ENCODE peak calls at places on chromosome 20, in six cellular contexts. One of them, this sample, is unnamed.

GRCh38 chr20:32112862-32113261 is 3.3 kb downstream of the TM9SF4 start:
- DNase-seq in heart right ventricle: no peak
- DNase-seq in CD8-positive, alpha-beta T cell: no peak
- DNase-seq in right lobe of liver: peak
- DNase-seq in suprapubic skin: peak
- DNase-seq in NB4: peak
- DNase-seq in this sample: no peak

GRCh38 chr20:63596423-63596822 is 22.4 kb upstream of the HELZ2 start:
- DNase-seq in heart right ventricle: no peak
- DNase-seq in CD8-positive, alpha-beta T cell: no peak
- DNase-seq in right lobe of liver: no peak
- DNase-seq in suprapubic skin: no peak
- DNase-seq in NB4: no peak
- DNase-seq in this sample: no peak

GRCh38 chr20:23163562-23163961 is 77.4 kb upstream of the CD93 start:
- DNase-seq in heart right ventricle: no peak
- DNase-seq in CD8-positive, alpha-beta T cell: no peak
- DNase-seq in right lobe of liver: no peak
- DNase-seq in suprapubic skin: no peak
- DNase-seq in NB4: no peak
- DNase-seq in this sample: no peak

GRCh38 chr20:56540415-56540814 is 7.4 kb downstream of the FAM209B start:
- DNase-seq in heart right ventricle: no peak
- DNase-seq in CD8-positive, alpha-beta T cell: no peak
- DNase-seq in right lobe of liver: no peak
- DNase-seq in suprapubic skin: no peak
- DNase-seq in NB4: peak
- DNase-seq in this sample: no peak

GRCh38 chr20:20207872-20208271 is 155.5 kb downstream of the CFAP61 start:
- DNase-seq in heart right ventricle: no peak
- DNase-seq in CD8-positive, alpha-beta T cell: peak
- DNase-seq in right lobe of liver: no peak
- DNase-seq in suprapubic skin: no peak
- DNase-seq in NB4: no peak
- DNase-seq in this sample: no peak

GRCh38 chr20:63682384-63683139 is 13.9 kb upstream of the TNFRSF6B start:
- DNase-seq in heart right ventricle: peak
- DNase-seq in CD8-positive, alpha-beta T cell: no peak
- DNase-seq in right lobe of liver: no peak
- DNase-seq in suprapubic skin: no peak
- DNase-seq in NB4: peak
- DNase-seq in this sample: no peak

GRCh38 chr20:23361108-23361650 is 803 bp upstream of the GZF1 start:
- DNase-seq in heart right ventricle: no peak
- DNase-seq in CD8-positive, alpha-beta T cell: no peak
- DNase-seq in right lobe of liver: no peak
- DNase-seq in suprapubic skin: no peak
- DNase-seq in NB4: no peak
- DNase-seq in this sample: no peak

GRCh38 chr20:30812739-30813411 is 444.6 kb upstream of the DEFB115 start:
- DNase-seq in heart right ventricle: no peak
- DNase-seq in CD8-positive, alpha-beta T cell: no peak
- DNase-seq in right lobe of liver: no peak
- DNase-seq in suprapubic skin: peak
- DNase-seq in NB4: no peak
- DNase-seq in this sample: no peak

GRCh38 chr20:55052464-55052863 is 577.1 kb downstream of the DOK5 start:
- DNase-seq in heart right ventricle: no peak
- DNase-seq in CD8-positive, alpha-beta T cell: no peak
- DNase-seq in right lobe of liver: no peak
- DNase-seq in suprapubic skin: no peak
- DNase-seq in NB4: no peak
- DNase-seq in this sample: no peak

GRCh38 chr20:31723282-31724078 is 812 bp upstream of the BCL2L1 start:
- DNase-seq in heart right ventricle: peak
- DNase-seq in CD8-positive, alpha-beta T cell: peak
- DNase-seq in right lobe of liver: peak
- DNase-seq in suprapubic skin: peak
- DNase-seq in NB4: peak
- DNase-seq in this sample: no peak

GRCh38 chr20:35742741-35743523 is 872 bp upstream of the RBM39 start:
- DNase-seq in heart right ventricle: no peak
- DNase-seq in CD8-positive, alpha-beta T cell: no peak
- DNase-seq in right lobe of liver: no peak
- DNase-seq in suprapubic skin: no peak
- DNase-seq in NB4: peak
- DNase-seq in this sample: no peak

GRCh38 chr20:8244637-8245036 is 112.6 kb downstream of the PLCB1 start:
- DNase-seq in heart right ventricle: peak
- DNase-seq in CD8-positive, alpha-beta T cell: no peak
- DNase-seq in right lobe of liver: no peak
- DNase-seq in suprapubic skin: no peak
- DNase-seq in NB4: no peak
- DNase-seq in this sample: no peak

GRCh38 chr20:45781391-45781931 is 10.2 kb downstream of the WFDC3 start:
- DNase-seq in heart right ventricle: no peak
- DNase-seq in CD8-positive, alpha-beta T cell: no peak
- DNase-seq in right lobe of liver: no peak
- DNase-seq in suprapubic skin: no peak
- DNase-seq in NB4: no peak
- DNase-seq in this sample: no peak

GRCh38 chr20:10665027-10665561 is 8.7 kb downstream of the JAG1 start:
- DNase-seq in heart right ventricle: no peak
- DNase-seq in CD8-positive, alpha-beta T cell: no peak
- DNase-seq in right lobe of liver: no peak
- DNase-seq in suprapubic skin: peak
- DNase-seq in NB4: no peak
- DNase-seq in this sample: no peak

GRCh38 chr20:32656827-32657226 is 16.9 kb downstream of the C20orf203 start:
- DNase-seq in heart right ventricle: no peak
- DNase-seq in CD8-positive, alpha-beta T cell: no peak
- DNase-seq in right lobe of liver: no peak
- DNase-seq in suprapubic skin: no peak
- DNase-seq in NB4: no peak
- DNase-seq in this sample: no peak

GRCh38 chr20:18666803-18667460 is 79.1 kb downstream of the DTD1 start:
- DNase-seq in heart right ventricle: no peak
- DNase-seq in CD8-positive, alpha-beta T cell: no peak
- DNase-seq in right lobe of liver: no peak
- DNase-seq in suprapubic skin: no peak
- DNase-seq in NB4: no peak
- DNase-seq in this sample: no peak

GRCh38 chr20:41004561-41005360 is 23.9 kb upstream of the TOP1 start:
- DNase-seq in heart right ventricle: no peak
- DNase-seq in CD8-positive, alpha-beta T cell: no peak
- DNase-seq in right lobe of liver: no peak
- DNase-seq in suprapubic skin: no peak
- DNase-seq in NB4: no peak
- DNase-seq in this sample: no peak

GRCh38 chr20:35005463-35005961 is 49.8 kb downstream of the MYH7B start:
- DNase-seq in heart right ventricle: no peak
- DNase-seq in CD8-positive, alpha-beta T cell: no peak
- DNase-seq in right lobe of liver: peak
- DNase-seq in suprapubic skin: no peak
- DNase-seq in NB4: no peak
- DNase-seq in this sample: no peak

GRCh38 chr20:32678948-32679347 is 5.2 kb upstream of the C20orf203 start:
- DNase-seq in heart right ventricle: peak
- DNase-seq in CD8-positive, alpha-beta T cell: no peak
- DNase-seq in right lobe of liver: peak
- DNase-seq in suprapubic skin: no peak
- DNase-seq in NB4: no peak
- DNase-seq in this sample: no peak

GRCh38 chr20:9514461-9515210 is at the start of gene LAMP5:
- DNase-seq in heart right ventricle: no peak
- DNase-seq in CD8-positive, alpha-beta T cell: no peak
- DNase-seq in right lobe of liver: no peak
- DNase-seq in suprapubic skin: no peak
- DNase-seq in NB4: peak
- DNase-seq in this sample: no peak

GRCh38 chr20:6756961-6757595 is 10.4 kb upstream of the BMP2 start:
- DNase-seq in heart right ventricle: no peak
- DNase-seq in CD8-positive, alpha-beta T cell: no peak
- DNase-seq in right lobe of liver: no peak
- DNase-seq in suprapubic skin: no peak
- DNase-seq in NB4: no peak
- DNase-seq in this sample: no peak

GRCh38 chr20:49880177-49880576 is 35.2 kb downstream of the SPATA2 start:
- DNase-seq in heart right ventricle: no peak
- DNase-seq in CD8-positive, alpha-beta T cell: no peak
- DNase-seq in right lobe of liver: no peak
- DNase-seq in suprapubic skin: no peak
- DNase-seq in NB4: no peak
- DNase-seq in this sample: no peak

GRCh38 chr20:9408422-9409300 is 105.7 kb upstream of the LAMP5 start:
- DNase-seq in heart right ventricle: no peak
- DNase-seq in CD8-positive, alpha-beta T cell: no peak
- DNase-seq in right lobe of liver: no peak
- DNase-seq in suprapubic skin: no peak
- DNase-seq in NB4: no peak
- DNase-seq in this sample: no peak

GRCh38 chr20:59828478-59829414 is 104.7 kb downstream of the SYCP2 start:
- DNase-seq in heart right ventricle: no peak
- DNase-seq in CD8-positive, alpha-beta T cell: no peak
- DNase-seq in right lobe of liver: no peak
- DNase-seq in suprapubic skin: no peak
- DNase-seq in NB4: no peak
- DNase-seq in this sample: peak

GRCh38 chr20:44010162-44010704 is 95.6 kb downstream of the TOX2 start:
- DNase-seq in heart right ventricle: no peak
- DNase-seq in CD8-positive, alpha-beta T cell: no peak
- DNase-seq in right lobe of liver: no peak
- DNase-seq in suprapubic skin: no peak
- DNase-seq in NB4: peak
- DNase-seq in this sample: no peak

GRCh38 chr20:58715709-58716475 is 23.3 kb downstream of the NPEPL1 start:
- DNase-seq in heart right ventricle: no peak
- DNase-seq in CD8-positive, alpha-beta T cell: no peak
- DNase-seq in right lobe of liver: peak
- DNase-seq in suprapubic skin: no peak
- DNase-seq in NB4: peak
- DNase-seq in this sample: peak

GRCh38 chr20:64232794-64233193 is 22.8 kb upstream of the PCMTD2 start:
- DNase-seq in heart right ventricle: peak
- DNase-seq in CD8-positive, alpha-beta T cell: no peak
- DNase-seq in right lobe of liver: no peak
- DNase-seq in suprapubic skin: no peak
- DNase-seq in NB4: peak
- DNase-seq in this sample: no peak

GRCh38 chr20:40606660-40607059 is 82.4 kb downstream of the MAFB start:
- DNase-seq in heart right ventricle: no peak
- DNase-seq in CD8-positive, alpha-beta T cell: no peak
- DNase-seq in right lobe of liver: no peak
- DNase-seq in suprapubic skin: no peak
- DNase-seq in NB4: no peak
- DNase-seq in this sample: no peak

GRCh38 chr20:41155267-41155666 is 17.9 kb downstream of the PLCG1 start:
- DNase-seq in heart right ventricle: no peak
- DNase-seq in CD8-positive, alpha-beta T cell: no peak
- DNase-seq in right lobe of liver: no peak
- DNase-seq in suprapubic skin: no peak
- DNase-seq in NB4: no peak
- DNase-seq in this sample: no peak

GRCh38 chr20:33827629-33828325 is 16.6 kb downstream of the CHMP4B start:
- DNase-seq in heart right ventricle: no peak
- DNase-seq in CD8-positive, alpha-beta T cell: no peak
- DNase-seq in right lobe of liver: no peak
- DNase-seq in suprapubic skin: no peak
- DNase-seq in NB4: peak
- DNase-seq in this sample: no peak

GRCh38 chr20:1775117-1775516 is 117.5 kb upstream of the SIRPG start:
- DNase-seq in heart right ventricle: no peak
- DNase-seq in CD8-positive, alpha-beta T cell: no peak
- DNase-seq in right lobe of liver: no peak
- DNase-seq in suprapubic skin: no peak
- DNase-seq in NB4: no peak
- DNase-seq in this sample: no peak

GRCh38 chr20:35329435-35330139 is 37.4 kb upstream of the FAM83C start:
- DNase-seq in heart right ventricle: no peak
- DNase-seq in CD8-positive, alpha-beta T cell: peak
- DNase-seq in right lobe of liver: no peak
- DNase-seq in suprapubic skin: no peak
- DNase-seq in NB4: peak
- DNase-seq in this sample: no peak

GRCh38 chr20:7841967-7842301 is 98.3 kb downstream of the HAO1 start:
- DNase-seq in heart right ventricle: peak
- DNase-seq in CD8-positive, alpha-beta T cell: no peak
- DNase-seq in right lobe of liver: no peak
- DNase-seq in suprapubic skin: no peak
- DNase-seq in NB4: peak
- DNase-seq in this sample: no peak

GRCh38 chr20:56032251-56032650 is 26.9 kb upstream of the CBLN4 start:
- DNase-seq in heart right ventricle: no peak
- DNase-seq in CD8-positive, alpha-beta T cell: no peak
- DNase-seq in right lobe of liver: no peak
- DNase-seq in suprapubic skin: no peak
- DNase-seq in NB4: peak
- DNase-seq in this sample: no peak

GRCh38 chr20:23407770-23408467 is 13.4 kb downstream of the NAPB start:
- DNase-seq in heart right ventricle: no peak
- DNase-seq in CD8-positive, alpha-beta T cell: no peak
- DNase-seq in right lobe of liver: no peak
- DNase-seq in suprapubic skin: no peak
- DNase-seq in NB4: no peak
- DNase-seq in this sample: no peak

GRCh38 chr20:235891-236290 is 8.8 kb downstream of the DEFB129 start:
- DNase-seq in heart right ventricle: no peak
- DNase-seq in CD8-positive, alpha-beta T cell: no peak
- DNase-seq in right lobe of liver: no peak
- DNase-seq in suprapubic skin: no peak
- DNase-seq in NB4: peak
- DNase-seq in this sample: no peak
- TF ChIP-seq CTCF in heart right ventricle: peak
- TF ChIP-seq CTCF in CD8-positive, alpha-beta T cell: no peak
- TF ChIP-seq CTCF in right lobe of liver: peak
- TF ChIP-seq CTCF in suprapubic skin: no peak
- TF ChIP-seq CTCF in NB4: no peak
- TF ChIP-seq CTCF in this sample: no peak

GRCh38 chr20:4973330-4974097 is 27.8 kb downstream of the SLC23A2 start:
- DNase-seq in heart right ventricle: peak
- DNase-seq in CD8-positive, alpha-beta T cell: peak
- DNase-seq in right lobe of liver: peak
- DNase-seq in suprapubic skin: no peak
- DNase-seq in NB4: peak
- DNase-seq in this sample: no peak
- H3K4me3 ChIP-seq in heart right ventricle: peak
- H3K4me3 ChIP-seq in CD8-positive, alpha-beta T cell: no peak
- H3K4me3 ChIP-seq in right lobe of liver: peak
- H3K4me3 ChIP-seq in suprapubic skin: peak
- H3K4me3 ChIP-seq in NB4: no peak
- H3K4me3 ChIP-seq in this sample: peak

GRCh38 chr20:37543828-37544227 is 16.2 kb upstream of the BLCAP start:
- DNase-seq in heart right ventricle: no peak
- DNase-seq in CD8-positive, alpha-beta T cell: no peak
- DNase-seq in right lobe of liver: peak
- DNase-seq in suprapubic skin: peak
- DNase-seq in NB4: peak
- DNase-seq in this sample: no peak
- TF ChIP-seq CTCF in heart right ventricle: peak
- TF ChIP-seq CTCF in CD8-positive, alpha-beta T cell: no peak
- TF ChIP-seq CTCF in right lobe of liver: no peak
- TF ChIP-seq CTCF in suprapubic skin: no peak
- TF ChIP-seq CTCF in NB4: peak
- TF ChIP-seq CTCF in this sample: no peak

GRCh38 chr20:16760431-16761304 is 12.5 kb downstream of the OTOR start:
- DNase-seq in heart right ventricle: no peak
- DNase-seq in CD8-positive, alpha-beta T cell: no peak
- DNase-seq in right lobe of liver: no peak
- DNase-seq in suprapubic skin: no peak
- DNase-seq in NB4: no peak
- DNase-seq in this sample: no peak
- H3K4me3 ChIP-seq in heart right ventricle: no peak
- H3K4me3 ChIP-seq in CD8-positive, alpha-beta T cell: no peak
- H3K4me3 ChIP-seq in right lobe of liver: no peak
- H3K4me3 ChIP-seq in suprapubic skin: no peak
- H3K4me3 ChIP-seq in NB4: no peak
- H3K4me3 ChIP-seq in this sample: no peak

This sample was measured in vagina.